ENCODE peak calls at places on chromosome 6, in five cellular contexts. One of them, this sample, is unnamed.

GRCh38 chr6:108027594-108027993 is 46.9 kb downstream of the OSTM1 start:
- DNase-seq in right lobe of liver: no peak
- DNase-seq in GM13977: no peak
- DNase-seq in lower leg skin: no peak
- DNase-seq in hypothalamus: no peak
- DNase-seq in this sample: no peak

GRCh38 chr6:41273699-41274098 is 12.8 kb downstream of the TREM1 start:
- DNase-seq in right lobe of liver: no peak
- DNase-seq in hypothalamus: no peak
- DNase-seq in GM13977: no peak
- DNase-seq in lower leg skin: no peak
- DNase-seq in this sample: no peak

GRCh38 chr6:112651239-112651638 is 304.1 kb downstream of the RFPL4B start:
- DNase-seq in GM13977: no peak
- DNase-seq in right lobe of liver: no peak
- DNase-seq in lower leg skin: no peak
- DNase-seq in hypothalamus: peak; percentile 37
- DNase-seq in this sample: no peak

GRCh38 chr6:37323568-37323967 is 30.2 kb upstream of the RNF8 start:
- DNase-seq in right lobe of liver: no peak
- DNase-seq in hypothalamus: peak; percentile 21
- DNase-seq in lower leg skin: no peak
- DNase-seq in GM13977: no peak
- DNase-seq in this sample: no peak

GRCh38 chr6:90284236-90284744 is 12.4 kb downstream of the BACH2 start:
- DNase-seq in lower leg skin: no peak
- DNase-seq in GM13977: no peak
- DNase-seq in hypothalamus: peak; percentile 20
- DNase-seq in right lobe of liver: no peak
- DNase-seq in this sample: no peak

GRCh38 chr6:136614350-136614749 is 64.1 kb upstream of the MAP7 start:
- DNase-seq in lower leg skin: no peak
- DNase-seq in GM13977: no peak
- DNase-seq in right lobe of liver: no peak
- DNase-seq in hypothalamus: no peak
- DNase-seq in this sample: no peak

GRCh38 chr6:73969982-73970960 is 274.3 kb downstream of the CD109 start:
- DNase-seq in hypothalamus: peak; percentile 10
- DNase-seq in right lobe of liver: no peak
- DNase-seq in GM13977: peak; percentile 29
- DNase-seq in lower leg skin: no peak
- DNase-seq in this sample: no peak

GRCh38 chr6:90413867-90414266 is 117.2 kb upstream of the BACH2 start:
- DNase-seq in lower leg skin: no peak
- DNase-seq in right lobe of liver: no peak
- DNase-seq in GM13977: peak; percentile 31
- DNase-seq in hypothalamus: peak; percentile 28
- DNase-seq in this sample: no peak

GRCh38 chr6:6758915-6759654 is 170.6 kb downstream of the LY86 start:
- DNase-seq in right lobe of liver: peak; percentile 80
- DNase-seq in hypothalamus: peak; percentile 33
- DNase-seq in lower leg skin: no peak
- DNase-seq in GM13977: peak; percentile 78
- DNase-seq in this sample: no peak

GRCh38 chr6:142965164-142965563 is 20.2 kb upstream of the HIVEP2 start:
- DNase-seq in hypothalamus: no peak
- DNase-seq in lower leg skin: no peak
- DNase-seq in right lobe of liver: no peak
- DNase-seq in GM13977: no peak
- DNase-seq in this sample: no peak

GRCh38 chr6:151629791-151630190 is 136.0 kb downstream of the CCDC170 start:
- DNase-seq in lower leg skin: no peak
- DNase-seq in right lobe of liver: no peak
- DNase-seq in hypothalamus: no peak
- DNase-seq in GM13977: no peak
- DNase-seq in this sample: no peak

GRCh38 chr6:35808688-35809087 is 3.5 kb downstream of the LHFPL5 start:
- DNase-seq in hypothalamus: no peak
- DNase-seq in GM13977: no peak
- DNase-seq in lower leg skin: no peak
- DNase-seq in right lobe of liver: no peak
- DNase-seq in this sample: no peak

GRCh38 chr6:141744971-141745370 is 387.8 kb upstream of the GJE1 start:
- DNase-seq in lower leg skin: no peak
- DNase-seq in GM13977: no peak
- DNase-seq in right lobe of liver: no peak
- DNase-seq in hypothalamus: no peak
- DNase-seq in this sample: no peak

GRCh38 chr6:163904161-163904560 is 489.6 kb downstream of the QKI start:
- DNase-seq in GM13977: no peak
- DNase-seq in hypothalamus: no peak
- DNase-seq in lower leg skin: no peak
- DNase-seq in right lobe of liver: no peak
- DNase-seq in this sample: no peak

GRCh38 chr6:28693751-28694443 is 168.2 kb downstream of the GPX5 start:
- DNase-seq in lower leg skin: no peak
- DNase-seq in GM13977: no peak
- DNase-seq in hypothalamus: no peak
- DNase-seq in right lobe of liver: no peak
- DNase-seq in this sample: no peak

This sample was measured in lower lobe of right lung.